ENCODE peak calls at places on chromosomes 5 and 9, in five cellular contexts. One of them, this sample, is unnamed.

GRCh38 chr5:124605516-124605915 is 140.9 kb downstream of the ZNF608 start:
- DNase-seq in left ventricle myocardium inferior: peak
- DNase-seq in OCI-LY7: no peak
- DNase-seq in suprapubic skin: no peak
- DNase-seq in upper lobe of right lung: no peak
- DNase-seq in this sample: no peak

GRCh38 chr5:67373518-67373917 is 176.9 kb upstream of the CD180 start:
- DNase-seq in left ventricle myocardium inferior: no peak
- DNase-seq in OCI-LY7: no peak
- DNase-seq in suprapubic skin: no peak
- DNase-seq in upper lobe of right lung: no peak
- DNase-seq in this sample: no peak

GRCh38 chr9:6557883-6558282 is 87.6 kb downstream of the GLDC start:
- DNase-seq in left ventricle myocardium inferior: no peak
- DNase-seq in OCI-LY7: no peak
- DNase-seq in suprapubic skin: no peak
- DNase-seq in upper lobe of right lung: no peak
- DNase-seq in this sample: no peak

GRCh38 chr5:55241756-55242155 is 8.3 kb upstream of the CCNO start:
- DNase-seq in left ventricle myocardium inferior: no peak
- DNase-seq in OCI-LY7: no peak
- DNase-seq in suprapubic skin: no peak
- DNase-seq in upper lobe of right lung: no peak
- DNase-seq in this sample: no peak

GRCh38 chr5:103867857-103868598 is 305.4 kb upstream of the NUDT12 start:
- DNase-seq in left ventricle myocardium inferior: no peak
- DNase-seq in OCI-LY7: no peak
- DNase-seq in suprapubic skin: no peak
- DNase-seq in upper lobe of right lung: no peak
- DNase-seq in this sample: no peak

GRCh38 chr9:12935714-12936113 is 160.9 kb downstream of the LURAP1L start:
- DNase-seq in left ventricle myocardium inferior: no peak
- DNase-seq in OCI-LY7: no peak
- DNase-seq in suprapubic skin: no peak
- DNase-seq in upper lobe of right lung: no peak
- DNase-seq in this sample: no peak

GRCh38 chr5:62341783-62342475 is 35.9 kb downstream of the KIF2A start:
- DNase-seq in left ventricle myocardium inferior: no peak
- DNase-seq in OCI-LY7: no peak
- DNase-seq in suprapubic skin: no peak
- DNase-seq in upper lobe of right lung: no peak
- DNase-seq in this sample: peak

GRCh38 chr5:43658499-43658898 is 55.5 kb downstream of the NNT start:
- DNase-seq in left ventricle myocardium inferior: no peak
- DNase-seq in OCI-LY7: no peak
- DNase-seq in suprapubic skin: no peak
- DNase-seq in upper lobe of right lung: no peak
- DNase-seq in this sample: no peak

GRCh38 chr5:151168602-151169344 is 11.2 kb upstream of the ANXA6 start:
- DNase-seq in left ventricle myocardium inferior: no peak
- DNase-seq in OCI-LY7: no peak
- DNase-seq in suprapubic skin: peak
- DNase-seq in upper lobe of right lung: peak
- DNase-seq in this sample: no peak

GRCh38 chr5:7824995-7825394 is 25.9 kb downstream of the CFAP90 start:
- DNase-seq in left ventricle myocardium inferior: no peak
- DNase-seq in OCI-LY7: no peak
- DNase-seq in suprapubic skin: no peak
- DNase-seq in upper lobe of right lung: no peak
- DNase-seq in this sample: no peak

GRCh38 chr9:14366071-14366470 is 52.1 kb upstream of the NFIB start:
- DNase-seq in left ventricle myocardium inferior: no peak
- DNase-seq in OCI-LY7: no peak
- DNase-seq in suprapubic skin: no peak
- DNase-seq in upper lobe of right lung: no peak
- DNase-seq in this sample: no peak

GRCh38 chr9:120424248-120424647 is 155.7 kb downstream of the CDK5RAP2 start:
- DNase-seq in left ventricle myocardium inferior: no peak
- DNase-seq in OCI-LY7: no peak
- DNase-seq in suprapubic skin: no peak
- DNase-seq in upper lobe of right lung: no peak
- DNase-seq in this sample: no peak

GRCh38 chr9:69218166-69218565 is 44.1 kb downstream of the TJP2 start:
- DNase-seq in left ventricle myocardium inferior: no peak
- DNase-seq in OCI-LY7: no peak
- DNase-seq in suprapubic skin: no peak
- DNase-seq in upper lobe of right lung: no peak
- DNase-seq in this sample: no peak

GRCh38 chr9:112764837-112765236 is 14.3 kb downstream of the SNX30 start:
- DNase-seq in left ventricle myocardium inferior: no peak
- DNase-seq in OCI-LY7: no peak
- DNase-seq in suprapubic skin: no peak
- DNase-seq in upper lobe of right lung: no peak
- DNase-seq in this sample: no peak

GRCh38 chr5:5063533-5063953 is 76.6 kb upstream of the ADAMTS16 start:
- DNase-seq in left ventricle myocardium inferior: no peak
- DNase-seq in OCI-LY7: no peak
- DNase-seq in suprapubic skin: no peak
- DNase-seq in upper lobe of right lung: no peak
- DNase-seq in this sample: no peak
- TF ChIP-seq CTCF in left ventricle myocardium inferior: no peak
- TF ChIP-seq CTCF in OCI-LY7: no peak
- TF ChIP-seq CTCF in suprapubic skin: no peak
- TF ChIP-seq CTCF in upper lobe of right lung: no peak
- TF ChIP-seq CTCF in this sample: no peak

DNA sequence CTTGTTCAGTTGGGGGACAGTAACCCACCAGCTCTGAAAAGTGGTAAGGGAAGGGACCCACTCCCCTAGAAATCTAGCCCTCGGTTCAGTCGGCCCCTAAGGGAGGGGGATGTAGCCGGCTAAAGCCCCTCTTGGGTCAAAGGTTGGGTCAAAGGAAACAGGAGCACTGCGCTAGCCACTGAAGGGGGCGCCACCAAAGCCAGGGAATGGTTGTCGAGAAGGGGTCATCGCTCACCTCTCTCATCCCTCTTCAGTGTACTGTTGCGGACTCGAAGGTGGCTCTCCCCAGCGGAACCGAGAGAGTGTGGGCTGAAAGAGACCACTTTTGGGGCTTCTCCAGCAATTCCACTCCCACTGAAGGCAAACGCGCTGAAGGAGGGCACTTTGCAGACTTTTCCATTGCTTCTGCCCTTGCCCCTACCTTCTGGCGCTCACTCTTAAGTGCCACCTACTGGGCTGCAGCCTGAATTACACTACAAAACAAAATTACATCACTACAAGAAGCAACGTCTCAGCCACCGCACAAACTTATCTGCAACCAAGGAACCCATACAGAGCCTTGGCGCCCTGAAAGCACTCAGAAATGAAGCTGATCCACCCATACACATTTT is 396.9 kb downstream of the PDE4D start:
- DNase-seq in left ventricle myocardium inferior: no peak
- DNase-seq in OCI-LY7: peak
- DNase-seq in suprapubic skin: no peak
- DNase-seq in upper lobe of right lung: no peak
- DNase-seq in this sample: peak
- TF ChIP-seq CTCF in left ventricle myocardium inferior: peak
- TF ChIP-seq CTCF in OCI-LY7: peak
- TF ChIP-seq CTCF in suprapubic skin: no peak
- TF ChIP-seq CTCF in upper lobe of right lung: peak
- TF ChIP-seq CTCF in this sample: peak

GRCh38 chr9:131559416-131560000 is 14.2 kb downstream of the PRRT1B start:
- DNase-seq in left ventricle myocardium inferior: no peak
- DNase-seq in OCI-LY7: no peak
- DNase-seq in suprapubic skin: no peak
- DNase-seq in upper lobe of right lung: no peak
- DNase-seq in this sample: no peak
- TF ChIP-seq CTCF in left ventricle myocardium inferior: no peak
- TF ChIP-seq CTCF in OCI-LY7: peak
- TF ChIP-seq CTCF in suprapubic skin: no peak
- TF ChIP-seq CTCF in upper lobe of right lung: peak
- TF ChIP-seq CTCF in this sample: no peak

GRCh38 chr5:144084971-144085370 is 85.5 kb downstream of the YIPF5 start:
- DNase-seq in left ventricle myocardium inferior: no peak
- DNase-seq in OCI-LY7: no peak
- DNase-seq in suprapubic skin: no peak
- DNase-seq in upper lobe of right lung: no peak
- DNase-seq in this sample: no peak
- TF ChIP-seq CTCF in left ventricle myocardium inferior: no peak
- TF ChIP-seq CTCF in OCI-LY7: no peak
- TF ChIP-seq CTCF in suprapubic skin: no peak
- TF ChIP-seq CTCF in upper lobe of right lung: no peak
- TF ChIP-seq CTCF in this sample: no peak

GRCh38 chr9:89743576-89744254 is 138.9 kb downstream of the GADD45G start:
- DNase-seq in left ventricle myocardium inferior: no peak
- DNase-seq in OCI-LY7: peak
- DNase-seq in suprapubic skin: no peak
- DNase-seq in upper lobe of right lung: no peak
- DNase-seq in this sample: peak
- TF ChIP-seq CTCF in left ventricle myocardium inferior: no peak
- TF ChIP-seq CTCF in OCI-LY7: no peak
- TF ChIP-seq CTCF in suprapubic skin: no peak
- TF ChIP-seq CTCF in upper lobe of right lung: no peak
- TF ChIP-seq CTCF in this sample: no peak

DNA sequence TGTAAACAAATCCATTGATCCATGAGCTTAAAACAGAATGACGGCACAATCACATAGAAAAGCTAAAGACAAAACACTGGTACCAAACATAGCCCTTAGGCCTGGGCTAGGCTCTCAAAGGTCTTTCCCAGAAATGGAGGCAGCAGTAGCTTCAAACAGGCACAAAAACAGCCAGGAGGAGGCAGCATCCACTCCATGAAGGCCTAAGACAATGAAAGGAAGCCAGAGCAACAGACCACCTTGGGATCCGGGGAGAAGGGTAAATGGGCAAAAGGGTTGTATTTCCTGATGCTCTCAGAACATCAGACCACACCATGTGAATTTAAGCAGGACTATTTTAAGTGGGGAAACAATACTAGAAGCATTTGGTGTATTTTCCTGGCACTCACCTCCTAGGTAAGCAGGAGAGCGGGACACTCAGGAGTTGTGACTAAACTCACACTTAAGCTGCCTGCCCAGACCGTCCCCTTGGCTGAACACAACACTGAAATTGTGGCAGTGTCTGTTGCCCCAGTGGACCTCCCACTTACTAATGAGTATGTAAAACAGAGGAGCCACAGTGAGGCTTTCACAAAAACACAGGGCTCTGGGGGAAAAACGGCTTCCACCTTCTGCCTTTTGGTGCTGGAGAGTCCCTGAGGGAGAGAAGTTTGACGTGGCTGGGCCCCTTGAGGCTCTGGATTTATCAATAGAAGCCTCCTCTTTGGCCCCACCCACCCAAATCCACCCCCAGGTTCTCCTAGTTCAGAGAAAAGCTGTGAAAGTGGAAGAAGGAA is 11.9 kb downstream of the GNPDA1 start:
- DNase-seq in left ventricle myocardium inferior: no peak
- DNase-seq in OCI-LY7: no peak
- DNase-seq in suprapubic skin: no peak
- DNase-seq in upper lobe of right lung: no peak
- DNase-seq in this sample: peak
- TF ChIP-seq CTCF in left ventricle myocardium inferior: peak
- TF ChIP-seq CTCF in OCI-LY7: peak
- TF ChIP-seq CTCF in suprapubic skin: no peak
- TF ChIP-seq CTCF in upper lobe of right lung: peak
- TF ChIP-seq CTCF in this sample: peak

DNA sequence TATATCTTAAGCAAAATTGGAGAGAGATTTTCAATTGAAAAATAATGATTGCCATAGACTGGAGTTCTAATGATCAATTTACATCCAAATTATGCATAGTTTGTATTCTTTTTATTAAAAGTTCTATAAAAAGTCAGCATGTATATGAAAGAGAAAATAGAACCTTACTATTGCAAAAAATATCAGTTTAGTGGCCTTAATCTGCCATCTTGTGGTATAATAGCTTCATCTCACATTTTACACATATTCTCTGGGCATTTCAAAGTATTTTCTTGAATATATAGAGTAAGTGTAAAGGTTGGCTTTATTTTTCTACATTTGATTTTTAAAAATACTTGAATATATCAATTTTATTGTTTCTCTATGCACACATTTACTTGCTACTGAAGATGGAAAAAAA is 1858.6 kb upstream of the CDH9 start:
- DNase-seq in left ventricle myocardium inferior: no peak
- DNase-seq in OCI-LY7: no peak
- DNase-seq in suprapubic skin: no peak
- DNase-seq in upper lobe of right lung: no peak
- DNase-seq in this sample: no peak
- TF ChIP-seq CTCF in left ventricle myocardium inferior: no peak
- TF ChIP-seq CTCF in OCI-LY7: no peak
- TF ChIP-seq CTCF in suprapubic skin: no peak
- TF ChIP-seq CTCF in upper lobe of right lung: no peak
- TF ChIP-seq CTCF in this sample: no peak

DNA sequence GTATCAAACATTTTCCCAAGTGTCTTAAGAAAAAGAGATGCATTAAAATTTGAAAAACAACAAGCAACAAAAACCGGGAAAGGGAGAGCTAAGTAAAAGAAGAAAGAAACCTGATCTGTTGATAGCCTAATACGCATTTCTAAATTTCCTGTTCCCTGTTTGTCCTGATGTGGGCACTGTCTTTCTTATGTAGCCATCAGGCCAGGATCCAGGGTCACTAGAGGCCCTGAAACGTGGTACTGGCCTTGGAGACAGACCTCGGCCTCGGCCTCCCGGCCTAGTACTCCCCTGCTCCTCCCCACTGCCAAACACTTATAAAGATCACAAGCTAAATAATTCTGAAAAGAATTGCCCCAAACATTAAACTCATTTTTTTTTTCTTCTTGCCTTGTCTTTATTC is 547.2 kb downstream of the IRX1 start:
- DNase-seq in left ventricle myocardium inferior: no peak
- DNase-seq in OCI-LY7: no peak
- DNase-seq in suprapubic skin: no peak
- DNase-seq in upper lobe of right lung: no peak
- DNase-seq in this sample: no peak
- TF ChIP-seq CTCF in left ventricle myocardium inferior: no peak
- TF ChIP-seq CTCF in OCI-LY7: no peak
- TF ChIP-seq CTCF in suprapubic skin: no peak
- TF ChIP-seq CTCF in upper lobe of right lung: no peak
- TF ChIP-seq CTCF in this sample: no peak

DNA sequence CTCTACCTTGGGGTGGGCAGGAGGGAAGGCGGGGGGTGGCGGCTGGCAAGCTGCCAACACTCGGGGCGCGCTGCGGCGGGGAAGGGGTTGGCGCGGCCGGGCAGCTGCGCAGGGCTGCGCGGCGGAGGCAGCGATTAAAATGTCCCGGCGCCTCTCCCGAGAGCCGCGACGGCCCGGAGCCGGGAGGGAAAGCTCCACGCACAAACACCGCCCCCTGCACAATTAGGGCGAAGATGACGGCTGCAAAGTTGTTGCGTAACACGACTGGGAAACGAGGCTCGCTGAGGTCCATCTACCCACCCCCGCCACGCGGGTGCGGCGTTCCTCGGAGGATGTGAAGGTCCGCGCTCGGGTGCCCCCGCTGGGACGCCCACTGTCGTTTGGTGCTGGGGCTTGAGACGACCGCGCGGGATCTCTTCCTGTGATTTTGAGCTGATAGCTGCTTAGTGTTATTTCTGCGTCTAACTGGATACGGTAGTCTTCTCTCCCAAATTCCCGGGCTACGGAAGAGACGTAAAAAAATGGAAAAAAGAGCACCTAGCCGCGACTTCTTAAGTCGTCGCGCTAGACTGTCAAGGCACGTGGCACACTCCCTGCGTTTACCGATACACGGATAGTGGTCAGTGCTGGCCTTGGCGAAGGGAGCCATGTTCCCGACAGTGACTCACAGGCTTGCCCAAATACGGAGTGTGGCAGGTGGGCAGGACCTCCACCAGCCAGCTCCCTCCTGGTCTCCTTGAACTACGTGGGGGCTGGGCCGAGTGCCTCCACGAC is 958 bp upstream of the NFIL3 start:
- DNase-seq in left ventricle myocardium inferior: peak
- DNase-seq in OCI-LY7: peak
- DNase-seq in suprapubic skin: peak
- DNase-seq in upper lobe of right lung: peak
- DNase-seq in this sample: peak
- TF ChIP-seq CTCF in left ventricle myocardium inferior: peak
- TF ChIP-seq CTCF in OCI-LY7: no peak
- TF ChIP-seq CTCF in suprapubic skin: no peak
- TF ChIP-seq CTCF in upper lobe of right lung: peak
- TF ChIP-seq CTCF in this sample: no peak

This sample was measured in activated CD8-positive, alpha-beta T cell treated with anti-CD3 and anti-CD28 coated beads for 36 hours.